ENCODE peak calls at places on chromosomes 6 and 20, in seven cellular contexts. K is SK-MEL-5, X is glutamatergic neuron, Y is transverse colon, R is heart right ventricle, O is fibroblast of mammary gland, Q is HCEC 1CT. G is an unnamed sample.

GRCh38 chr20:53642196-53643030 is 48.8 kb upstream of the ZNF217 start:
- DNase-seq in K (peak), O (peak), Q (peak), X (peak), R (no peak), Y (peak), G (peak)

GRCh38 chr6:155528982-155529453 is 73.4 kb upstream of the NOX3 start:
- DNase-seq in Y (no peak), X (no peak), Q (peak), O (peak), R (no peak), K (peak), G (no peak)

GRCh38 chr20:25072226-25072811 is 9.6 kb downstream of the VSX1 start:
- DNase-seq in X (no peak), Q (no peak), Y (no peak), R (no peak), K (no peak), O (no peak), G (no peak)

GRCh38 chr6:43120938-43121913 is 45.1 kb downstream of the PTK7 start:
- DNase-seq in Q (peak), X (peak), O (peak), Y (peak), R (peak), K (peak), G (no peak)

GRCh38 chr6:148507774-148508173 is 165.1 kb downstream of the SASH1 start:
- DNase-seq in Y (no peak), Q (no peak), O (peak), K (peak), X (no peak), R (no peak), G (no peak)

GRCh38 chr20:29743101-29743931 is 1514.1 kb upstream of the DEFB115 start:
- DNase-seq in R (no peak), Y (no peak), O (no peak), Q (no peak), X (no peak), K (no peak), G (no peak)

GRCh38 chr6:136677822-136678221 is 114.5 kb downstream of the MAP3K5 start:
- DNase-seq in Q (no peak), X (no peak), O (no peak), K (no peak), R (no peak), Y (no peak), G (no peak)

GRCh38 chr6:5132741-5133140 is 47.6 kb downstream of the PPP1R3G start:
- DNase-seq in K (no peak), Y (peak), R (peak), O (peak), X (no peak), Q (peak), G (peak)

G was measured in left colon.